ENCODE peak calls at places on chromosome 1, in five cellular contexts. One of them, this sample, is unnamed.

GRCh38 chr1:53771648-53772047 is 32.7 kb upstream of the GLIS1 start:
- DNase-seq in NCI-H82: no peak
- DNase-seq in activated CD8-positive, alpha-beta memory T cell treated with anti-CD3 and anti-CD28 coated beads, Interleukin-2, amount 50 U/mL, for 48 hours: no peak
- DNase-seq in NCI-H2081 treated with DMSO at 0.1 percent for 48 hours: no peak
- DNase-seq in GM10248: no peak
- DNase-seq in this sample: no peak

GRCh38 chr1:94713472-94714141 is 106.5 kb upstream of the SLC44A3 start:
- DNase-seq in NCI-H82: peak
- DNase-seq in activated CD8-positive, alpha-beta memory T cell treated with anti-CD3 and anti-CD28 coated beads, Interleukin-2, amount 50 U/mL, for 48 hours: no peak
- DNase-seq in NCI-H2081 treated with DMSO at 0.1 percent for 48 hours: no peak
- DNase-seq in GM10248: peak
- DNase-seq in this sample: peak

GRCh38 chr1:30879126-30879786 is 29.3 kb downstream of the SDC3 start:
- DNase-seq in NCI-H82: no peak
- DNase-seq in activated CD8-positive, alpha-beta memory T cell treated with anti-CD3 and anti-CD28 coated beads, Interleukin-2, amount 50 U/mL, for 48 hours: no peak
- DNase-seq in NCI-H2081 treated with DMSO at 0.1 percent for 48 hours: no peak
- DNase-seq in GM10248: no peak
- DNase-seq in this sample: no peak

GRCh38 chr1:51982161-51982560 is 8.3 kb downstream of the RAB3B start:
- DNase-seq in NCI-H82: no peak
- DNase-seq in activated CD8-positive, alpha-beta memory T cell treated with anti-CD3 and anti-CD28 coated beads, Interleukin-2, amount 50 U/mL, for 48 hours: no peak
- DNase-seq in NCI-H2081 treated with DMSO at 0.1 percent for 48 hours: no peak
- DNase-seq in GM10248: no peak
- DNase-seq in this sample: no peak

GRCh38 chr1:29473167-29473855 is 237.0 kb downstream of the PTPRU start:
- DNase-seq in NCI-H82: peak
- DNase-seq in activated CD8-positive, alpha-beta memory T cell treated with anti-CD3 and anti-CD28 coated beads, Interleukin-2, amount 50 U/mL, for 48 hours: no peak
- DNase-seq in NCI-H2081 treated with DMSO at 0.1 percent for 48 hours: no peak
- DNase-seq in GM10248: no peak
- DNase-seq in this sample: no peak

GRCh38 chr1:108108119-108108518 is 92.0 kb downstream of the SLC25A24 start:
- DNase-seq in NCI-H82: no peak
- DNase-seq in activated CD8-positive, alpha-beta memory T cell treated with anti-CD3 and anti-CD28 coated beads, Interleukin-2, amount 50 U/mL, for 48 hours: no peak
- DNase-seq in NCI-H2081 treated with DMSO at 0.1 percent for 48 hours: no peak
- DNase-seq in GM10248: no peak
- DNase-seq in this sample: no peak

GRCh38 chr1:199691540-199691939 is 336.0 kb upstream of the NR5A2 start:
- DNase-seq in NCI-H82: no peak
- DNase-seq in activated CD8-positive, alpha-beta memory T cell treated with anti-CD3 and anti-CD28 coated beads, Interleukin-2, amount 50 U/mL, for 48 hours: no peak
- DNase-seq in NCI-H2081 treated with DMSO at 0.1 percent for 48 hours: peak
- DNase-seq in GM10248: no peak
- DNase-seq in this sample: no peak

GRCh38 chr1:197674286-197674685 is 101.0 kb downstream of the DENND1B start:
- DNase-seq in NCI-H82: peak
- DNase-seq in activated CD8-positive, alpha-beta memory T cell treated with anti-CD3 and anti-CD28 coated beads, Interleukin-2, amount 50 U/mL, for 48 hours: no peak
- DNase-seq in NCI-H2081 treated with DMSO at 0.1 percent for 48 hours: no peak
- DNase-seq in GM10248: no peak
- DNase-seq in this sample: no peak

GRCh38 chr1:39409055-39409816 is 82.2 kb upstream of the BMP8A start:
- DNase-seq in NCI-H82: peak
- DNase-seq in activated CD8-positive, alpha-beta memory T cell treated with anti-CD3 and anti-CD28 coated beads, Interleukin-2, amount 50 U/mL, for 48 hours: no peak
- DNase-seq in NCI-H2081 treated with DMSO at 0.1 percent for 48 hours: no peak
- DNase-seq in GM10248: no peak
- DNase-seq in this sample: no peak

GRCh38 chr1:198848206-198848605 is 209.4 kb downstream of the PTPRC start:
- DNase-seq in NCI-H82: peak
- DNase-seq in activated CD8-positive, alpha-beta memory T cell treated with anti-CD3 and anti-CD28 coated beads, Interleukin-2, amount 50 U/mL, for 48 hours: no peak
- DNase-seq in NCI-H2081 treated with DMSO at 0.1 percent for 48 hours: no peak
- DNase-seq in GM10248: no peak
- DNase-seq in this sample: no peak

GRCh38 chr1:13792429-13792828 is 92.4 kb downstream of the PRDM2 start:
- DNase-seq in NCI-H82: no peak
- DNase-seq in activated CD8-positive, alpha-beta memory T cell treated with anti-CD3 and anti-CD28 coated beads, Interleukin-2, amount 50 U/mL, for 48 hours: no peak
- DNase-seq in NCI-H2081 treated with DMSO at 0.1 percent for 48 hours: no peak
- DNase-seq in GM10248: no peak
- DNase-seq in this sample: no peak

GRCh38 chr1:153434746-153435455 is 18.6 kb downstream of the S100A7A start:
- DNase-seq in NCI-H82: no peak
- DNase-seq in activated CD8-positive, alpha-beta memory T cell treated with anti-CD3 and anti-CD28 coated beads, Interleukin-2, amount 50 U/mL, for 48 hours: no peak
- DNase-seq in NCI-H2081 treated with DMSO at 0.1 percent for 48 hours: no peak
- DNase-seq in GM10248: no peak
- DNase-seq in this sample: no peak

This sample was measured in SHP77 treated with DMSO at 0.1 percent for 48 hours.